ENCODE peak calls at places on chromosomes 3 and 15, in ten cellular contexts. O, U, V, R, K, D, W, N, Z and T are unnamed samples.

GRCh38 chr15:36773698-36774097 is 194.3 kb downstream of the CDIN1 start:
- DNase-seq in O (no peak), U (no peak), V (no peak), R (no peak), K (no peak), D (no peak), W (no peak), N (no peak), Z (no peak), T (no peak)

GRCh38 chr3:42654331-42655201 is 1.1 kb downstream of the ZBTB47 start:
- DNase-seq in O (peak; percentile 83), U (peak; percentile 53), V (no peak), R (peak; percentile 38), K (peak; percentile 73), D (peak; percentile 66), W (no peak), N (peak; percentile 80), Z (no peak), T (no peak)

GRCh38 chr3:36227982-36228381 is 152.3 kb upstream of the STAC start:
- DNase-seq in O (no peak), U (no peak), V (no peak), R (no peak), K (no peak), D (no peak), W (no peak), N (no peak), Z (no peak), T (no peak)

GRCh38 chr15:28992996-28993719 is 107.4 kb downstream of the APBA2 start:
- DNase-seq in O (no peak), U (no peak), V (no peak), R (no peak), K (no peak), D (no peak), W (no peak), N (no peak), Z (no peak), T (no peak)

GRCh38 chr15:91921188-91921820 is 67.8 kb downstream of the SLCO3A1 start:
- DNase-seq in O (no peak), U (no peak), V (peak; percentile 71), R (no peak), K (no peak), D (no peak), W (no peak), N (no peak), Z (no peak), T (no peak)

GRCh38 chr3:126986001-126986400 is 3.1 kb downstream of the PLXNA1 start:
- DNase-seq in O (no peak), U (no peak), V (no peak), R (no peak), K (no peak), D (no peak), W (no peak), N (no peak), Z (no peak), T (no peak)

GRCh38 chr15:29123991-29124390 is 145.6 kb downstream of the NSMCE3 start:
- DNase-seq in O (no peak), U (no peak), V (no peak), R (no peak), K (no peak), D (no peak), W (no peak), N (no peak), Z (no peak), T (no peak)

GRCh38 chr3:43178891-43179366 is 73.0 kb upstream of the POMGNT2 start:
- DNase-seq in O (no peak), U (peak; percentile 86), V (peak; percentile 87), R (peak; percentile 99), K (no peak), D (no peak), W (no peak), N (no peak), Z (no peak), T (peak; percentile 70)

GRCh38 chr3:12830785-12831581 is 10.4 kb downstream of the RPL32 start:
- DNase-seq in O (no peak), U (no peak), V (no peak), R (peak; percentile 34), K (no peak), D (no peak), W (no peak), N (no peak), Z (no peak), T (peak; percentile 21)
- TF ChIP-seq CTCF in O (peak; percentile 43), U (no peak), V (no peak), R (peak; percentile 18), K (no peak), D (no peak), W (no peak), N (no peak), Z (peak; percentile 32), T (peak; percentile 13)

GRCh38 chr3:97970929-97971460 is 1.2 kb downstream of the RIOX2 start:
- DNase-seq in O (no peak), U (no peak), V (no peak), R (no peak), K (no peak), D (no peak), W (no peak), N (peak; percentile 14), Z (no peak), T (no peak)

GRCh38 chr3:97968376-97968775 is 3.9 kb downstream of the RIOX2 start:
- DNase-seq in O (no peak), U (no peak), V (no peak), R (no peak), K (no peak), D (no peak), W (no peak), N (no peak), Z (no peak), T (no peak)

GRCh38 chr3:97969541-97969940 is 2.7 kb downstream of the RIOX2 start:
- DNase-seq in O (no peak), U (no peak), V (no peak), R (no peak), K (no peak), D (no peak), W (no peak), N (no peak), Z (no peak), T (no peak)

GRCh38 chr3:97970131-97970530 is 2.1 kb downstream of the RIOX2 start:
- DNase-seq in O (no peak), U (no peak), V (no peak), R (no peak), K (no peak), D (no peak), W (no peak), N (no peak), Z (no peak), T (no peak)

DNA sequence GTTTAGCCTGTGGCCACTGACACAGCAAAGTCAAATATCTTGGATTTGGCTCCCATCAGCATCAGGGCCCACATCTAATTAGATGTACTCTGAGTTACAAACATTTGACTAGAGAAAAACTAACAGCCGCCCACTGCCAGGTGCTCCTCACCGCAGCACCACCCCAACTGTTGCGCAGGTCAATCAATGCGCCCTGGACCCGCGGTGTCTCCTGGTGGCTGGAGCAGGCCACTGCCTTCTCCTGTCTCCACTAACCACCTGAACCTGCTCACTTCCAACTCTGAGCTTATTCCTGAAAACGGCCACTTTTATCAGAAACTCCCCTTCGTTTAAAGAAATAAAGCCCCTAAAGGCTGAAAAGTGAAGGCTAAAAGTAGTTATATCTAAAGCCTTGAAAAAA is 4.3 kb downstream of the RIOX2 start:
- DNase-seq in O (peak; percentile 56), U (no peak), V (no peak), R (no peak), K (no peak), D (no peak), W (no peak), N (no peak), Z (no peak), T (no peak)
- TF ChIP-seq CTCF in O (peak; percentile 63), U (no peak), V (no peak), R (peak; percentile 32), K (no peak), D (no peak), W (peak; percentile 8), N (no peak), Z (peak; percentile 22), T (no peak)

GRCh38 chr3:70803317-70803716 is 490.9 kb upstream of the MDFIC2 start:
- DNase-seq in O (no peak), U (no peak), V (no peak), R (peak; percentile 87), K (no peak), D (no peak), W (no peak), N (no peak), Z (no peak), T (no peak)

GRCh38 chr3:70808881-70809280 is 496.4 kb upstream of the MDFIC2 start:
- DNase-seq in O (no peak), U (no peak), V (peak; percentile 71), R (no peak), K (no peak), D (no peak), W (no peak), N (no peak), Z (no peak), T (no peak)

GRCh38 chr3:70803891-70804290 is 491.5 kb upstream of the MDFIC2 start:
- DNase-seq in O (no peak), U (no peak), V (no peak), R (peak; percentile 54), K (no peak), D (no peak), W (no peak), N (no peak), Z (no peak), T (no peak)

GRCh38 chr3:70806556-70806955 is 494.1 kb upstream of the MDFIC2 start:
- DNase-seq in O (no peak), U (no peak), V (peak; percentile 67), R (no peak), K (no peak), D (no peak), W (no peak), N (no peak), Z (no peak), T (no peak)

DNA sequence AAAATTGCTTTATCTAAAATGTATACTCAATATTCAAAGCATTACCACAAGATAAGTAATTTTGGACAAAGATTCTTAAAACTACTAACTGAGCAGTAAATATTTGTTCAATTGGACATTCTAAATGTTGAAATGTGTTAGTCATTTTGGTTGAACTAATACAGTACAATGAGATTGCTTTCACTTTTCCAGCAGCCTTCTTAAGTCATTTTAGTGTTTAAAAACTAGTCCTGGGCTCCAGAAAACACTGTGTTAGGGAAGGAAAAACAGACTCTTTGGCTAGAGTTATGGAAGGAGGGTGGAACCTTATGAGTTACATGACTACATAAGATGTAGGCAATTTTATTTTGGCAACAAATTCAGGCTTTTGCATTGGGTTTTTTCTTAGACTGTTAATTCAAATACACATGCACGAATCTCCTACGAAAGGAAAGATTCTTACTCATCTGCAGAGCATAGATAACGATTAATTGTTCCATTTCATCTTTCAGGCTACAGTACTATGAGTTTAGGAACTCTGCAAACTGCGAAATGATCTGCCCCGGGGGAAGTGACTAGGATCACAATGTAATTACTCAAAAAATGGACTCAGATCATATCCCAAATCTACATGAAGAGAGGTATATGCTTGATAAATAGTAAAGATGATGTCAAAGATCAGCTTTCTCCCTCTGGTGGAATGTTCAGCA is 492.8 kb upstream of the MDFIC2 start:
- DNase-seq in O (no peak), U (no peak), V (peak; percentile 51), R (peak; percentile 74), K (no peak), D (no peak), W (no peak), N (no peak), Z (no peak), T (peak; percentile 13)
- TF ChIP-seq CTCF in O (no peak), U (no peak), V (no peak), R (peak; percentile 49), K (no peak), D (no peak), W (no peak), N (no peak), Z (no peak), T (no peak)

DNA sequence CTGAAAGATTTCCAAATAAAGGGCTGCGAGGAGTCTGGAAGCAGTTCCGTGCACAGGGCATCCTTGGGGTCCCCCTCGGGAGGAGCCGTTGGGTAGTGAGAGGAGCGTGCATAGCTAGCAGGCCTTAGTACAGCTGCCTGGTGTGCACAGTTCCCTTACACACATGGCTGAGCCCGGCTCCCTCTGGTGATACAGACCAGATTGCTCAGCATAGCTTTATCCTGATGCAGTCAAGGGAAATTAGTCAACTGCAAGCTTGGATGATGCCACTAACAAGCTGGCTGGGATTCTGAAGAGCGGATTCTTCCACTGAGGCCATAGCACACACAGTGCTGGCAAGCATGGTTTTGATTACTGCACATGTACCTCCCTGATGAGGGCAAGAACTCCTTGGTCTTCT is 349.4 kb downstream of the LRTM1 start:
- DNase-seq in O (no peak), U (no peak), V (no peak), R (no peak), K (no peak), D (no peak), W (no peak), N (no peak), Z (no peak), T (no peak)
- TF ChIP-seq CTCF in O (no peak), U (no peak), V (no peak), R (no peak), K (no peak), D (no peak), W (no peak), N (no peak), Z (no peak), T (no peak)